ENCODE peak calls at places on chromosomes 16 and 17, in ten cellular contexts. S is AG20443; J is Karpas-422; H is Peyer's patch; W is NCI-H460; V is neural progenitor cell; L is activated CD4-positive, CD25-positive, alpha-beta regulatory T cell; A is ACHN; O is A549; T is left cardiac atrium. D is an unnamed sample.

GRCh38 chr16:75288181-75288580 is 36.8 kb upstream of the BCAR1 start:
- DNase-seq in S (peak), J (no peak), H (no peak), W (no peak), V (no peak), L (no peak), A (no peak), O (no peak), T (peak), D (no peak)

GRCh38 chr17:79001190-79002020 is 8.2 kb downstream of the CANT1 start:
- DNase-seq in S (no peak), J (no peak), H (peak), W (no peak), V (no peak), L (no peak), A (no peak), O (no peak), T (no peak), D (no peak)

GRCh38 chr17:50279181-50279526 is 4.9 kb downstream of the TMEM92 start:
- DNase-seq in S (peak), J (no peak), H (peak), W (no peak), V (no peak), L (no peak), A (peak), O (no peak), T (no peak), D (no peak)

GRCh38 chr17:80277751-80278671 is 17.4 kb downstream of the RNF213 start:
- DNase-seq in S (peak), J (no peak), H (no peak), W (peak), V (no peak), L (no peak), A (no peak), O (no peak), T (peak), D (peak)

GRCh38 chr16:78094998-78095397 is 4.5 kb upstream of the WWOX start:
- DNase-seq in S (no peak), J (no peak), H (no peak), W (no peak), V (no peak), L (no peak), A (no peak), O (no peak), T (no peak), D (no peak)

GRCh38 chr17:596763-597644 is 117.6 kb downstream of the VPS53 start:
- DNase-seq in S (peak), J (no peak), H (no peak), W (peak), V (no peak), L (no peak), A (no peak), O (no peak), T (no peak), D (no peak)

GRCh38 chr16:56921571-56921970 is 10.4 kb upstream of the HERPUD1 start:
- DNase-seq in S (no peak), J (no peak), H (no peak), W (no peak), V (no peak), L (no peak), A (no peak), O (no peak), T (no peak), D (no peak)

GRCh38 chr17:77253611-77254051 is 112.9 kb downstream of the SEC14L1 start:
- DNase-seq in S (no peak), J (no peak), H (no peak), W (no peak), V (no peak), L (no peak), A (no peak), O (no peak), T (no peak), D (no peak)

GRCh38 chr17:67718325-67718941 is 697 bp downstream of the NOL11 start:
- DNase-seq in S (peak), J (peak), H (no peak), W (peak), V (no peak), L (no peak), A (peak), O (peak), T (no peak), D (peak)

GRCh38 chr16:52435573-52435972 is 111.4 kb downstream of the TOX3 start:
- DNase-seq in S (no peak), J (no peak), H (no peak), W (no peak), V (peak), L (no peak), A (no peak), O (no peak), T (no peak), D (no peak)

GRCh38 chr17:48589831-48590602 is at the start of gene HOXB3:
- DNase-seq in S (no peak), J (no peak), H (peak), W (no peak), V (no peak), L (no peak), A (no peak), O (no peak), T (no peak), D (no peak)

GRCh38 chr17:17724307-17724921 is 43.2 kb downstream of the RAI1 start:
- DNase-seq in S (peak), J (peak), H (no peak), W (no peak), V (peak), L (no peak), A (no peak), O (no peak), T (peak), D (peak)

GRCh38 chr16:24624102-24624501 is 84.7 kb downstream of the RBBP6 start:
- DNase-seq in S (no peak), J (peak), H (no peak), W (no peak), V (no peak), L (no peak), A (no peak), O (no peak), T (no peak), D (no peak)

GRCh38 chr17:69435986-69436696 is 21.6 kb downstream of the MAP2K6 start:
- DNase-seq in S (no peak), J (no peak), H (no peak), W (no peak), V (no peak), L (no peak), A (no peak), O (no peak), T (no peak), D (no peak)

GRCh38 chr17:50697663-50698272 is 9.9 kb downstream of the ANKRD40 start:
- DNase-seq in S (no peak), J (no peak), H (no peak), W (no peak), V (no peak), L (no peak), A (no peak), O (no peak), T (no peak), D (peak)

GRCh38 chr16:85252014-85252413 is 139.7 kb upstream of the CIBAR2 start:
- DNase-seq in S (no peak), J (no peak), H (no peak), W (no peak), V (no peak), L (no peak), A (no peak), O (no peak), T (no peak), D (no peak)

GRCh38 chr16:53769787-53770186 is 65.8 kb downstream of the FTO start:
- DNase-seq in S (no peak), J (no peak), H (no peak), W (no peak), V (no peak), L (no peak), A (no peak), O (no peak), T (no peak), D (no peak)

GRCh38 chr17:82866521-82867214 is 26.8 kb upstream of the ZNF750 start:
- DNase-seq in S (peak), J (no peak), H (no peak), W (no peak), V (peak), L (no peak), A (no peak), O (no peak), T (peak), D (no peak)

GRCh38 chr17:76022285-76022684 is 4.8 kb downstream of the EVPL start:
- DNase-seq in S (no peak), J (no peak), H (no peak), W (no peak), V (no peak), L (no peak), A (no peak), O (no peak), T (no peak), D (no peak)

GRCh38 chr17:77499699-77500435 is 359.1 kb downstream of the SEC14L1 start:
- DNase-seq in S (no peak), J (no peak), H (peak), W (no peak), V (no peak), L (no peak), A (no peak), O (no peak), T (no peak), D (no peak)

GRCh38 chr17:261640-262039 is 80.2 kb upstream of the DOC2B start:
- DNase-seq in S (no peak), J (no peak), H (peak), W (no peak), V (no peak), L (no peak), A (no peak), O (no peak), T (peak), D (no peak)

GRCh38 chr17:2040942-2041560 is 771 bp upstream of the OVCA2 start:
- DNase-seq in S (no peak), J (no peak), H (no peak), W (no peak), V (no peak), L (no peak), A (no peak), O (no peak), T (no peak), D (peak)

GRCh38 chr17:4215882-4216411 is 47.8 kb downstream of the ANKFY1 start:
- DNase-seq in S (no peak), J (peak), H (no peak), W (no peak), V (no peak), L (no peak), A (no peak), O (no peak), T (no peak), D (no peak)

GRCh38 chr16:49537924-49538455 is 164.4 kb downstream of the C16orf78 start:
- DNase-seq in S (no peak), J (no peak), H (no peak), W (no peak), V (no peak), L (no peak), A (no peak), O (no peak), T (no peak), D (no peak)

D was measured in adrenal gland.